ENCODE peak calls at places on chromosomes 3 and 15, in five cellular contexts. U is head of caudate nucleus, F is HFF-Myc, G is fibroblast of the aortic adventitia, R is cerebellar cortex. T is an unnamed sample.

GRCh38 chr3:66823532-66823931 is 174.6 kb upstream of the KBTBD8 start:
- DNase-seq in U (no peak), R (no peak), F (no peak), G (no peak), T (no peak)

GRCh38 chr3:184565421-184566211 is 4.0 kb downstream of the EPHB3 start:
- DNase-seq in F (peak), G (peak), U (no peak), R (peak), T (no peak)

GRCh38 chr3:73427018-73427750 is 197.6 kb downstream of the PDZRN3 start:
- DNase-seq in G (no peak), U (no peak), F (no peak), R (no peak), T (no peak)

GRCh38 chr15:31160740-31161495 is 59.4 kb upstream of the TRPM1 start:
- DNase-seq in F (no peak), U (no peak), G (no peak), R (no peak), T (no peak)

GRCh38 chr3:23052230-23053019 is 150.7 kb upstream of the UBE2E2 start:
- DNase-seq in G (no peak), U (no peak), F (no peak), R (no peak), T (no peak)

GRCh38 chr3:141994856-141995255 is 118.4 kb downstream of the ATP1B3 start:
- DNase-seq in F (no peak), R (no peak), U (no peak), G (no peak), T (no peak)

GRCh38 chr3:119352235-119352634 is 58.1 kb downstream of the ARHGAP31 start:
- DNase-seq in U (no peak), F (no peak), G (no peak), R (no peak), T (no peak)

GRCh38 chr3:120435621-120436020 is 15.2 kb downstream of the FSTL1 start:
- DNase-seq in G (peak), F (no peak), U (no peak), R (no peak), T (no peak)

GRCh38 chr3:41369838-41370237 is 170.5 kb downstream of the CTNNB1 start:
- DNase-seq in U (no peak), G (no peak), F (peak), R (no peak), T (no peak)

GRCh38 chr15:31268911-31269784 is 57.5 kb upstream of the KLF13 start:
- DNase-seq in R (no peak), F (no peak), U (peak), G (no peak), T (no peak)

GRCh38 chr3:42515976-42516375 is 13.5 kb downstream of the VIPR1 start:
- DNase-seq in U (no peak), F (no peak), R (no peak), G (no peak), T (no peak)

GRCh38 chr3:151307131-151307530 is 9.5 kb downstream of the GPR87 start:
- DNase-seq in F (no peak), G (no peak), R (no peak), U (no peak), T (no peak)

GRCh38 chr3:56958879-56959607 is 101.4 kb upstream of the SPATA12 start:
- DNase-seq in R (no peak), U (no peak), G (no peak), F (no peak), T (no peak)

GRCh38 chr3:134640872-134641470 is 9.9 kb downstream of the KY start:
- DNase-seq in F (peak), U (no peak), G (peak), R (no peak), T (no peak)

GRCh38 chr3:126960604-126960995 is 22.3 kb upstream of the PLXNA1 start:
- DNase-seq in U (no peak), G (no peak), R (peak), F (no peak), T (no peak)

GRCh38 chr3:195008816-195009215 is 262.1 kb downstream of the XXYLT1 start:
- DNase-seq in R (no peak), U (no peak), G (no peak), F (no peak), T (no peak)

GRCh38 chr15:81225161-81225671 is 28.5 kb downstream of the IL16 start:
- DNase-seq in U (peak), R (peak), F (no peak), G (peak), T (no peak)

GRCh38 chr15:69719527-69719926 is 266.9 kb downstream of the RPLP1 start:
- DNase-seq in F (no peak), G (no peak), U (no peak), R (no peak), T (no peak)

GRCh38 chr15:78840661-78841060 is 29.4 kb upstream of the ADAMTS7 start:
- DNase-seq in U (no peak), G (no peak), F (no peak), R (no peak), T (no peak)

GRCh38 chr3:129469026-129469425 is 29.0 kb downstream of the IFT122 start:
- DNase-seq in U (no peak), F (no peak), G (no peak), R (no peak), T (no peak)

GRCh38 chr3:179148446-179149238 is 485 bp downstream of the PIK3CA start:
- DNase-seq in G (peak), U (peak), R (peak), F (no peak), T (peak)

GRCh38 chr3:23404241-23404640 is 201.1 kb downstream of the UBE2E2 start:
- DNase-seq in R (no peak), U (no peak), G (no peak), F (no peak), T (no peak)

GRCh38 chr3:72995337-72995736 is 1.3 kb upstream of the PPP4R2 start:
- DNase-seq in R (no peak), G (no peak), F (no peak), U (no peak), T (no peak)

GRCh38 chr15:64349375-64349774 is 6.6 kb downstream of the CSNK1G1 start:
- DNase-seq in U (no peak), F (no peak), R (no peak), G (no peak), T (no peak)

GRCh38 chr3:44803298-44803697 is 41.7 kb downstream of the KIF15 start:
- DNase-seq in G (no peak), F (no peak), R (no peak), U (no peak), T (no peak)

GRCh38 chr3:13583251-13584180 is 34.6 kb downstream of the FBLN2 start:
- DNase-seq in R (no peak), U (no peak), F (no peak), G (no peak), T (no peak)

GRCh38 chr3:37824954-37825328 is 36.7 kb upstream of the CTDSPL start:
- DNase-seq in F (no peak), R (no peak), G (no peak), U (no peak), T (no peak)

GRCh38 chr15:93271871-93272270 is 182.9 kb upstream of the RGMA start:
- DNase-seq in U (no peak), G (no peak), F (no peak), R (no peak), T (no peak)

GRCh38 chr3:48614044-48614443 is 4.6 kb upstream of the UQCRC1 start:
- DNase-seq in F (no peak), R (no peak), G (peak), U (no peak), T (no peak)